ENCODE peak calls at places on chromosomes 12 and 14, in four cellular contexts. P, V, T and W are unnamed samples.

GRCh38 chr12:75444444-75445136 is 36.0 kb upstream of the GLIPR1 start:
- DNase-seq in P (peak; percentile 6), V (peak; percentile 73), T (peak; percentile 62), W (no peak)

GRCh38 chr14:75222208-75222701 is 45.8 kb upstream of the TMED10 start:
- DNase-seq in P (no peak), V (peak; percentile 92), T (peak; percentile 96), W (no peak)

GRCh38 chr14:66104486-66104885 is 381.7 kb upstream of the CCDC196 start:
- DNase-seq in P (no peak), V (no peak), T (no peak), W (no peak)

GRCh38 chr12:94265966-94266365 is 117.6 kb downstream of the PLXNC1 start:
- DNase-seq in P (no peak), V (no peak), T (no peak), W (no peak)

GRCh38 chr12:42779186-42779859 is 189.8 kb upstream of the PRICKLE1 start:
- DNase-seq in P (no peak), V (peak; percentile 63), T (peak; percentile 59), W (no peak)

GRCh38 chr14:99972748-99973466 is 92.3 kb upstream of the EVL start:
- DNase-seq in P (no peak), V (no peak), T (peak; percentile 17), W (no peak)

GRCh38 chr12:70948236-70948975 is 27.9 kb upstream of the PTPRR start:
- DNase-seq in P (no peak), V (no peak), T (no peak), W (no peak)

GRCh38 chr14:35333347-35333730 is 41.2 kb downstream of the PSMA6 start:
- DNase-seq in P (no peak), V (no peak), T (no peak), W (no peak)

GRCh38 chr12:62732861-62733427 is 202.0 kb downstream of the PPM1H start:
- DNase-seq in P (no peak), V (peak; percentile 73), T (peak; percentile 75), W (no peak)

GRCh38 chr12:100753837-100754236 is 40.7 kb upstream of the ANO4 start:
- DNase-seq in P (no peak), V (peak; percentile 11), T (no peak), W (no peak)

GRCh38 chr12:64110864-64111263 is 111.2 kb downstream of the KICS2 start:
- DNase-seq in P (no peak), V (peak; percentile 19), T (no peak), W (no peak)

GRCh38 chr14:93161411-93161940 is 23.2 kb downstream of the MOAP1 start:
- DNase-seq in P (no peak), V (no peak), T (no peak), W (no peak)

GRCh38 chr14:93155667-93156066 is 29.0 kb downstream of the MOAP1 start:
- DNase-seq in P (no peak), V (no peak), T (no peak), W (no peak)

GRCh38 chr14:93156693-93157369 is 27.9 kb downstream of the MOAP1 start:
- DNase-seq in P (no peak), V (no peak), T (no peak), W (no peak)

GRCh38 chr14:93163570-93163969 is 21.1 kb downstream of the MOAP1 start:
- DNase-seq in P (no peak), V (no peak), T (no peak), W (no peak)

GRCh38 chr14:93160353-93160801 is 24.3 kb downstream of the MOAP1 start:
- DNase-seq in P (peak; percentile 22), V (no peak), T (peak; percentile 28), W (no peak)
- TF ChIP-seq CTCF in P (peak; percentile 42), V (peak; percentile 43), T (peak; percentile 52), W (peak; percentile 40)

DNA sequence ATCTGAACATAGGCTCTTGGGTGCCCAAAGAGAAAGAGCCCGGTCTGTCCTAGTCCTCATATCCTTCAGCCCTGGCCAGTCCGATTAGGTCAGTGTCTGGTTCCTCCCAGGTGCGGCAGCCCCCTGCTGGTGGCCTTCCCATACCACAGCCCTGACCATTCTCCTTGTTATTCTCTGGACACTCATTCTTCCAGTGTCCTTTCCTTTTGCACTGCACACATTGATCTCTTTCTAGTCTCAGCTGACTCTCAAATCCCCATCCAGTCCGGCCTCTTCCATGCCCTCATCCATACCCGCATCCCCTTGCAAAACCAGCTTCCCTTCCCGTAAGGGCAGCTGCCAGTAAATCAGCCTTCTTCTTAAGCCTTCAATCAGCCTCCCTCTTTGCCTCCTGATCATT is 1316.3 kb downstream of the TMEM121 start:
- DNase-seq in P (no peak), V (no peak), T (no peak), W (no peak)
- TF ChIP-seq CTCF in P (no peak), V (no peak), T (no peak), W (no peak)

GRCh38 chr12:57738661-57739237 is at the start of gene AGAP2:
- DNase-seq in P (peak; percentile 48), V (no peak), T (no peak), W (no peak)

GRCh38 chr12:57736743-57737466 is 1.6 kb downstream of the AGAP2 start:
- DNase-seq in P (no peak), V (no peak), T (no peak), W (no peak)

GRCh38 chr12:57737467-57738141 is 938 bp downstream of the AGAP2 start:
- DNase-seq in P (peak; percentile 43), V (peak; percentile 7), T (no peak), W (no peak)

GRCh38 chr12:57739387-57739786 is 845 bp upstream of the AGAP2 start:
- DNase-seq in P (no peak), V (no peak), T (no peak), W (no peak)

DNA sequence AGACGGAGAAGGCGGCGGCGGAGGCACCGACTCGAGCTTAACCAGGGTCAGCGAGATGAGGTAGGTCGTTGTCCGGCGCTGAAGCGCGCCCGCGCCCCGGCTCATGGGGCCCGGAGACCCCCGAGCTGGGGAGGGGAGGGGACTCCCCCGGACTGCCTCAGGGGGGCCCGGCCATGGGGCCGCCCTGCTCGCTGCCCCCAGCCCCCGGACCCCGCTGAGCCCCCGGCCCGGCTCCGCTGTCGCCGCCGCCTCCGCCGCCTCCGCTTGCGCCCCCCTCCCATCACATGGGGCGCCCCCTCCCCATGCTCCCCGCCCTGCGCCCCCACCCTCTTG is 434 bp downstream of the AGAP2 start:
- DNase-seq in P (no peak), V (no peak), T (no peak), W (no peak)
- TF ChIP-seq CTCF in P (no peak), V (no peak), T (no peak), W (no peak)

GRCh38 chr12:131833896-131834641 is 5.9 kb downstream of the MMP17 start:
- DNase-seq in P (no peak), V (peak; percentile 37), T (peak; percentile 39), W (no peak)
- TF ChIP-seq CTCF in P (peak; percentile 51), V (peak; percentile 49), T (peak; percentile 53), W (peak; percentile 44)

GRCh38 chr14:28704153-28704552 is 62.4 kb upstream of the FOXG1 start:
- DNase-seq in P (no peak), V (no peak), T (no peak), W (no peak)

GRCh38 chr14:28703482-28703881 is 63.1 kb upstream of the FOXG1 start:
- DNase-seq in P (no peak), V (no peak), T (no peak), W (no peak)

GRCh38 chr14:28701733-28702132 is 64.9 kb upstream of the FOXG1 start:
- DNase-seq in P (no peak), V (no peak), T (no peak), W (no peak)
- TF ChIP-seq CTCF in P (no peak), V (no peak), T (no peak), W (no peak)

GRCh38 chr12:51025748-51026654 is at the start of gene SLC11A2:
- DNase-seq in P (peak; percentile 96), V (peak; percentile 90), T (peak; percentile 93), W (peak; percentile 91)

GRCh38 chr12:51025182-51025747 is 919 bp downstream of the SLC11A2 start:
- DNase-seq in P (no peak), V (no peak), T (no peak), W (no peak)

GRCh38 chr12:51028811-51029146 is 2.6 kb upstream of the SLC11A2 start:
- DNase-seq in P (no peak), V (no peak), T (peak; percentile 25), W (no peak)

GRCh38 chr12:51027342-51027835 is 1.2 kb upstream of the SLC11A2 start:
- DNase-seq in P (no peak), V (no peak), T (no peak), W (no peak)

DNA sequence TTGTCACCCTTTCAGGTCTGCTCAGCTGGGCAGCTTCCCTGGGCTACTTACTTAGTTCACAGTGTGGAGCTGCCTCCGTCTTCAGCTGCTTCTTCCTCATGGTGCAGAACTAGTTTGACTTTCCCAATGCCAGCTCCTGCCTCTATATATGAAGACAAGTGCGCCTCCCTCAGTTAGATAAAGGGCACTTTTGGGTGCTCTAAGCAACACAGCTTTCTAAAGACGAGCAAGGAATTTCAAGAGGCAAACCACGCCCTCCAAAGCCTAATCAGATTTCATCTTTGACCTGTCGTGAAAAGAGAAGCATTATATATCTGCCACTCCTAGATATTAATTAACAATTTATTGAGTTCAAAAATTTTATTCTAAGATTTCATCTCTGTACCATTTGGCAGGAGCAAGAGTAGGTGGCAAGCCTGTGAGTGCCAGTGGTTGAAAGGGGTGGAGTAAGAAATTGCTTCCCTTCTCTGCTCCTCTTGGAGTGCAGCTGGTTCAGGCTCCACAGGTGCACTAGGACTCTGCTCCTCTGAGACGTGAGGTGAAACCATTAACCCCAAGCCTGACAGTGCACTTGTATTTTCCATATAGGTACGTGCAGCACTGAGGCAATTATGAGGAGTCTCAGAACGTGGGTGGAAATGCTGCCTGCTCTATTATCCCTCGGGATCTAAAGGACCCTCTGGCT is 2.1 kb upstream of the SLC11A2 start:
- DNase-seq in P (peak; percentile 56), V (peak; percentile 33), T (peak; percentile 58), W (no peak)
- TF ChIP-seq CTCF in P (peak; percentile 32), V (peak; percentile 43), T (peak; percentile 31), W (no peak)

GRCh38 chr12:125152463-125152862 is 87.2 kb downstream of the AACS start:
- DNase-seq in P (no peak), V (no peak), T (no peak), W (no peak)

GRCh38 chr12:125155366-125155765 is 90.1 kb downstream of the AACS start:
- DNase-seq in P (no peak), V (no peak), T (no peak), W (no peak)

GRCh38 chr12:125148316-125148715 is 83.1 kb downstream of the AACS start:
- DNase-seq in P (no peak), V (no peak), T (no peak), W (no peak)

GRCh38 chr12:125149160-125150108 is 84.2 kb downstream of the AACS start:
- DNase-seq in P (no peak), V (no peak), T (no peak), W (no peak)

GRCh38 chr12:125151284-125151683 is 86.0 kb downstream of the AACS start:
- DNase-seq in P (no peak), V (no peak), T (no peak), W (no peak)
- TF ChIP-seq CTCF in P (no peak), V (no peak), T (no peak), W (no peak)

GRCh38 chr12:4153343-4153892 is 120.1 kb upstream of the CCND2 start:
- DNase-seq in P (no peak), V (no peak), T (no peak), W (no peak)
- TF ChIP-seq CTCF in P (no peak), V (no peak), T (no peak), W (no peak)

DNA sequence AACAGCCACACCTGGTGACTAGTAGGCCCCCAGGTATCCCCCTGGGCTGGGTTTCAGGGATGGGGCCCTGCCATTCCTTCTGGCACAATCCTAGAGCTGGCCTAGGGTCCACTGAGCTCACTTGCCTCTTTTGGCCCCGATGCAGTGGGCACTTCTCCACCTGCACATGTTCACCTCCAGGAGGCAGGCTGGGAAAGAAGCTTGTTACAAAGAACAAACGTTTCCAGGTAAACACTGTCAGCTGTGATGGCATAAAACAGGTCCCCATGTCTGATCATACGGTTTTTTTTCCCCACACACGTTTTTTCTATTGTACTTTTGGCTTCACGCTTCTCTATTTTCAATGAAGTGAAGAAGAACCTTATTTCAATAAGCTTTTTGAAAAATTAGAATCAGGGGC is 15.8 kb upstream of the HVCN1 start:
- DNase-seq in P (no peak), V (no peak), T (no peak), W (peak; percentile 14)
- TF ChIP-seq CTCF in P (peak; percentile 20), V (no peak), T (peak; percentile 23), W (peak; percentile 50)